ENCODE peak calls at places on chromosomes 12 and 14, in nine cellular contexts. L is cardiac muscle cell; G is caudate nucleus; C is stimulated activated naive CD4-positive, alpha-beta T cell; J is fibroblast of mammary gland; X is NCI-H446; W is GM23248; V is effector memory CD4-positive, alpha-beta T cell; Q is stimulated activated CD4-positive, alpha-beta T cell treated with anti-CD3 and anti-CD28 coated beads, TNF-alpha, amount 100 ng/mL, for 24 hours. D is an unnamed sample.

GRCh38 chr12:132204822-132205270 is 60.6 kb downstream of the NOC4L start:
- DNase-seq in V (no peak), W (peak), L (no peak), X (no peak), G (no peak), Q (no peak), J (no peak), C (no peak), D (no peak)

GRCh38 chr12:112998997-112999767 is 20.9 kb downstream of the OAS2 start:
- DNase-seq in C (no peak), V (no peak), Q (no peak), L (no peak), W (no peak), X (no peak), J (no peak), G (no peak), D (no peak)

GRCh38 chr14:61174395-61175386 is 106.4 kb downstream of the TMEM30B start:
- DNase-seq in J (peak), W (peak), C (no peak), V (no peak), L (peak), X (no peak), G (no peak), Q (no peak), D (no peak)

GRCh38 chr12:51622564-51622963 is 31.5 kb downstream of the SCN8A start:
- DNase-seq in L (peak), Q (no peak), V (no peak), C (no peak), J (peak), W (peak), G (no peak), X (no peak), D (no peak)

GRCh38 chr14:31449971-31450610 is 7.2 kb downstream of the DTD2 start:
- DNase-seq in J (peak), W (peak), V (no peak), L (peak), C (no peak), X (peak), Q (no peak), G (no peak), D (peak)

GRCh38 chr12:34394211-34395055 is 372.1 kb downstream of the ALG10 start:
- DNase-seq in L (no peak), C (no peak), G (no peak), W (no peak), Q (no peak), J (no peak), V (no peak), X (no peak), D (no peak)

GRCh38 chr14:54567224-54567633 is 301 bp downstream of the SAMD4A start:
- DNase-seq in Q (no peak), V (no peak), L (peak), J (no peak), X (no peak), W (no peak), C (peak), G (no peak), D (peak)

GRCh38 chr12:115944851-115945496 is 332.5 kb downstream of the MED13L start:
- DNase-seq in J (peak), G (no peak), L (no peak), Q (no peak), C (no peak), V (no peak), X (no peak), W (no peak), D (no peak)

GRCh38 chr14:92352158-92352985 is 29.4 kb downstream of the SLC24A4 start:
- DNase-seq in C (no peak), Q (peak), W (peak), J (peak), L (peak), G (no peak), V (no peak), X (no peak), D (peak)

GRCh38 chr12:2794261-2794735 is 472 bp upstream of the FKBP4 start:
- DNase-seq in L (no peak), W (peak), Q (peak), J (peak), G (peak), V (no peak), X (no peak), C (no peak), D (peak)

GRCh38 chr12:121523741-121524140 is 57.1 kb downstream of the KDM2B start:
- DNase-seq in C (no peak), X (no peak), V (no peak), J (no peak), G (peak), L (no peak), Q (no peak), W (no peak), D (no peak)

GRCh38 chr14:91225025-91225424 is 19.5 kb downstream of the GPR68 start:
- DNase-seq in G (no peak), X (no peak), Q (no peak), V (no peak), J (peak), L (no peak), W (peak), C (no peak), D (no peak)

GRCh38 chr14:69050235-69051184 is 71.4 kb upstream of the ACTN1 start:
- DNase-seq in X (no peak), W (peak), G (no peak), V (no peak), J (no peak), L (peak), C (no peak), Q (no peak), D (peak)

GRCh38 chr14:67167420-67168109 is 21.7 kb upstream of the GARIN2 start:
- DNase-seq in W (peak), Q (no peak), J (no peak), L (peak), X (no peak), G (no peak), C (no peak), V (no peak), D (peak)

GRCh38 chr12:16062611-16063010 is 151.5 kb downstream of the DERA start:
- DNase-seq in V (no peak), L (peak), Q (no peak), C (no peak), X (no peak), G (no peak), J (peak), W (peak), D (no peak)

GRCh38 chr12:81128930-81129554 is 51.2 kb downstream of the ACSS3 start:
- DNase-seq in X (peak), W (peak), V (no peak), Q (no peak), L (peak), C (no peak), G (no peak), J (peak), D (peak)

GRCh38 chr12:114888458-114888857 is 204.5 kb upstream of the TBX3 start:
- DNase-seq in W (peak), C (no peak), V (no peak), X (no peak), Q (no peak), J (peak), G (no peak), L (peak), D (peak)

GRCh38 chr12:103075848-103076247 is 118.4 kb downstream of the ASCL1 start:
- DNase-seq in Q (no peak), X (no peak), W (no peak), L (no peak), G (no peak), C (no peak), V (no peak), J (no peak), D (no peak)

GRCh38 chr12:97535582-97535981 is 73.0 kb downstream of the RMST start:
- DNase-seq in V (no peak), Q (no peak), X (no peak), C (no peak), L (peak), G (no peak), W (no peak), J (peak), D (no peak)

GRCh38 chr14:54839681-54840080 is 62.9 kb downstream of the GCH1 start:
- DNase-seq in X (no peak), J (peak), C (no peak), L (peak), G (no peak), W (peak), V (no peak), Q (no peak), D (no peak)

GRCh38 chr12:11171953-11172675 is 1.1 kb downstream of the SMIM10L1 start:
- DNase-seq in J (peak), Q (no peak), W (peak), L (peak), X (no peak), C (no peak), G (no peak), V (no peak), D (peak)

D was measured in dermis blood vessel endothelial cell.